ENCODE peak calls at places on chromosomes 16 and 17, in nine cellular contexts. One of them, this sample, is unnamed.
A peak's percentile ranks its signal among the peaks of the same experiment; 100 is the strongest.

GRCh38 chr16:77434022-77434364 is 841 bp downstream of the ADAMTS18 start:
- DNase-seq in trophoblast cell: no peak
- DNase-seq in astrocyte: no peak
- DNase-seq in thoracic aorta: no peak
- DNase-seq in stomach: no peak
- DNase-seq in effector memory CD4-positive, alpha-beta T cell: no peak
- DNase-seq in CD8-positive, alpha-beta T cell: no peak
- DNase-seq in body of pancreas: no peak
- DNase-seq in CD4-positive, alpha-beta memory T cell: no peak
- DNase-seq in this sample: no peak

GRCh38 chr17:65228734-65229390 is 91.7 kb downstream of the RGS9 start:
- DNase-seq in CD8-positive, alpha-beta T cell: peak; percentile 33
- DNase-seq in astrocyte: peak; percentile 91
- DNase-seq in thoracic aorta: no peak
- DNase-seq in body of pancreas: no peak
- DNase-seq in effector memory CD4-positive, alpha-beta T cell: peak; percentile 8
- DNase-seq in stomach: no peak
- DNase-seq in CD4-positive, alpha-beta memory T cell: peak; percentile 47
- DNase-seq in trophoblast cell: no peak
- DNase-seq in this sample: peak; percentile 14

GRCh38 chr16:15879255-15879804 is 9.1 kb downstream of the CEP20 start:
- DNase-seq in CD4-positive, alpha-beta memory T cell: no peak
- DNase-seq in effector memory CD4-positive, alpha-beta T cell: no peak
- DNase-seq in trophoblast cell: no peak
- DNase-seq in astrocyte: peak; percentile 87
- DNase-seq in thoracic aorta: no peak
- DNase-seq in CD8-positive, alpha-beta T cell: no peak
- DNase-seq in stomach: no peak
- DNase-seq in body of pancreas: no peak
- DNase-seq in this sample: no peak

GRCh38 chr17:48545022-48545376 is at the start of gene HOXB2:
- DNase-seq in astrocyte: no peak
- DNase-seq in stomach: no peak
- DNase-seq in CD4-positive, alpha-beta memory T cell: no peak
- DNase-seq in trophoblast cell: no peak
- DNase-seq in effector memory CD4-positive, alpha-beta T cell: no peak
- DNase-seq in body of pancreas: no peak
- DNase-seq in CD8-positive, alpha-beta T cell: no peak
- DNase-seq in thoracic aorta: no peak
- DNase-seq in this sample: no peak

GRCh38 chr17:4332296-4332970 is 34.0 kb downstream of the UBE2G1 start:
- DNase-seq in body of pancreas: no peak
- DNase-seq in stomach: no peak
- DNase-seq in trophoblast cell: peak; percentile 39
- DNase-seq in thoracic aorta: no peak
- DNase-seq in astrocyte: no peak
- DNase-seq in CD4-positive, alpha-beta memory T cell: no peak
- DNase-seq in effector memory CD4-positive, alpha-beta T cell: no peak
- DNase-seq in CD8-positive, alpha-beta T cell: no peak
- DNase-seq in this sample: no peak

GRCh38 chr17:59752446-59752845 is 45.0 kb downstream of the VMP1 start:
- DNase-seq in effector memory CD4-positive, alpha-beta T cell: no peak
- DNase-seq in trophoblast cell: no peak
- DNase-seq in astrocyte: no peak
- DNase-seq in thoracic aorta: no peak
- DNase-seq in stomach: no peak
- DNase-seq in body of pancreas: no peak
- DNase-seq in CD4-positive, alpha-beta memory T cell: no peak
- DNase-seq in CD8-positive, alpha-beta T cell: no peak
- DNase-seq in this sample: no peak

GRCh38 chr16:74999208-74999682 is 421 bp downstream of the ZNRF1 start:
- DNase-seq in stomach: no peak
- DNase-seq in thoracic aorta: no peak
- DNase-seq in CD4-positive, alpha-beta memory T cell: no peak
- DNase-seq in body of pancreas: peak; percentile 41
- DNase-seq in effector memory CD4-positive, alpha-beta T cell: peak; percentile 20
- DNase-seq in astrocyte: no peak
- DNase-seq in trophoblast cell: no peak
- DNase-seq in CD8-positive, alpha-beta T cell: no peak
- DNase-seq in this sample: peak; percentile 39

GRCh38 chr17:36907407-36907806 is 29.9 kb upstream of the LHX1 start:
- DNase-seq in CD8-positive, alpha-beta T cell: no peak
- DNase-seq in thoracic aorta: no peak
- DNase-seq in trophoblast cell: no peak
- DNase-seq in stomach: no peak
- DNase-seq in body of pancreas: no peak
- DNase-seq in CD4-positive, alpha-beta memory T cell: no peak
- DNase-seq in effector memory CD4-positive, alpha-beta T cell: no peak
- DNase-seq in astrocyte: no peak
- DNase-seq in this sample: no peak

GRCh38 chr17:81858967-81859905 is 1.1 kb downstream of the P4HB start:
- DNase-seq in CD8-positive, alpha-beta T cell: peak; percentile 15
- DNase-seq in CD4-positive, alpha-beta memory T cell: no peak
- DNase-seq in trophoblast cell: no peak
- DNase-seq in astrocyte: no peak
- DNase-seq in stomach: no peak
- DNase-seq in body of pancreas: no peak
- DNase-seq in effector memory CD4-positive, alpha-beta T cell: no peak
- DNase-seq in thoracic aorta: no peak
- DNase-seq in this sample: no peak

GRCh38 chr16:1080801-1081733 is 8.5 kb downstream of the SSTR5 start:
- DNase-seq in trophoblast cell: no peak
- DNase-seq in stomach: no peak
- DNase-seq in astrocyte: no peak
- DNase-seq in effector memory CD4-positive, alpha-beta T cell: no peak
- DNase-seq in CD8-positive, alpha-beta T cell: no peak
- DNase-seq in CD4-positive, alpha-beta memory T cell: no peak
- DNase-seq in body of pancreas: no peak
- DNase-seq in thoracic aorta: no peak
- DNase-seq in this sample: no peak

GRCh38 chr16:1082952-1083675 is 10.6 kb downstream of the SSTR5 start:
- DNase-seq in stomach: no peak
- DNase-seq in body of pancreas: no peak
- DNase-seq in astrocyte: no peak
- DNase-seq in trophoblast cell: no peak
- DNase-seq in CD8-positive, alpha-beta T cell: no peak
- DNase-seq in CD4-positive, alpha-beta memory T cell: no peak
- DNase-seq in effector memory CD4-positive, alpha-beta T cell: no peak
- DNase-seq in thoracic aorta: no peak
- DNase-seq in this sample: no peak

GRCh38 chr16:1079786-1080525 is 7.4 kb downstream of the SSTR5 start:
- DNase-seq in effector memory CD4-positive, alpha-beta T cell: no peak
- DNase-seq in CD4-positive, alpha-beta memory T cell: no peak
- DNase-seq in stomach: no peak
- DNase-seq in astrocyte: no peak
- DNase-seq in CD8-positive, alpha-beta T cell: no peak
- DNase-seq in thoracic aorta: no peak
- DNase-seq in trophoblast cell: no peak
- DNase-seq in body of pancreas: no peak
- DNase-seq in this sample: no peak

GRCh38 chr16:1082266-1082951 is 9.9 kb downstream of the SSTR5 start:
- DNase-seq in body of pancreas: no peak
- DNase-seq in trophoblast cell: no peak
- DNase-seq in stomach: no peak
- DNase-seq in effector memory CD4-positive, alpha-beta T cell: no peak
- DNase-seq in astrocyte: peak; percentile 23
- DNase-seq in CD8-positive, alpha-beta T cell: no peak
- DNase-seq in CD4-positive, alpha-beta memory T cell: no peak
- DNase-seq in thoracic aorta: no peak
- DNase-seq in this sample: no peak

GRCh38 chr16:1081734-1082265 is 9.3 kb downstream of the SSTR5 start:
- DNase-seq in effector memory CD4-positive, alpha-beta T cell: no peak
- DNase-seq in thoracic aorta: no peak
- DNase-seq in body of pancreas: no peak
- DNase-seq in CD4-positive, alpha-beta memory T cell: no peak
- DNase-seq in trophoblast cell: no peak
- DNase-seq in CD8-positive, alpha-beta T cell: no peak
- DNase-seq in astrocyte: no peak
- DNase-seq in stomach: no peak
- DNase-seq in this sample: no peak
- H3K4me1 ChIP-seq in effector memory CD4-positive, alpha-beta T cell: no peaks in the 10 kb centered on the region
- H3K4me1 ChIP-seq in thoracic aorta: peaks cover 40% of the 10 kb centered on the region
- H3K4me1 ChIP-seq in body of pancreas: peaks cover 30% of the 10 kb centered on the region
- H3K4me1 ChIP-seq in CD4-positive, alpha-beta memory T cell: no peaks in the 10 kb centered on the region
- H3K4me1 ChIP-seq in trophoblast cell: no peaks in the 10 kb centered on the region
- H3K4me1 ChIP-seq in CD8-positive, alpha-beta T cell: no peaks in the 10 kb centered on the region
- H3K4me1 ChIP-seq in astrocyte: peaks cover 7% of the 10 kb centered on the region
- H3K4me1 ChIP-seq in stomach: peaks cover 23% of the 10 kb centered on the region
- H3K4me1 ChIP-seq in this sample: no peaks in the 10 kb centered on the region

DNA sequence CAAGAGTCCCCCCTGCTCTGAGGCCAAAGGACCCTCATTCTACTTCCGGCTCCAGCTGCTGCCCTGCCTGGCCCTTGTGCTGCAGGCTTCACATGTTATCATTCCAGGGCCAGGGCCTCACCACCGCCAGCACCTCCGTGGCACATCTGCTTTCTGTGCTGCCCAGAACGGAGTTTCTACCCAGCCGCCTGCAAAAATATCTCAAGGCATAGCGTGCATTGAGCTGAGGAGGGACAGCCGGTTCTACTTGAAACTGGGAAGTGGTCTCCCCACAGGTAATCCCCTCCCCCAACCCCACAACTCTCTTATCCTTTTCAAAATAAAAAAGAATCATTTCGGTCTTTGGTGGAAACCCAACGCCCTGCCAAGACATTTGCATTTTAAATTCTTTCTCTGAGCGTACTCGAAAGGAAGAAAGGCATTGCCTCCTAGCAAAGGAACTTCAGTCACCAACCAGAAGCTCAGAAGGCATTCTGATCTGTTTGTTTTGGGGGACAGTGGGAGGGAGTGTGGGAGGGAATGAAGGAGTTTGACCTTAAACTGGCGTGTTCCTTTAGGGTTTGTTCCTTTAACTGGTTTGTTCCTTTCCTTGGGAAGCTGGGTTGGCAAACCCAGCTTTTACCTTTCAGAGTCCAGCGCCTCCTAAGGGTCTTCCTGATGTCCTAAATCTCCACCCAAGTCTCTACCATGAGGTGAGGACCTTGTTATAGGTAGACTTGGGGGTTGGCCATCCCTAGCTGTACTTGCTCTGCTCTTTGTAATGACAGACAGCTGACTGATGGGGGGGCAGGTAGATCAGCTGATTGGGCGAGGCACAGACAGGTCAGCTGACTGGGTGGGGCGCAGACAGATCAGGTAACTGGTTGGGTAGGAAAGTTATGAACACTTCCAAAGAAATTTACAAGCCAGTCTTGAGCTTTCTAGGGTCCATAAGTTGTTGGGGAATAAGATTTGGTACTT is 33.4 kb upstream of the PIK3R6 start:
- DNase-seq in astrocyte: no peak
- DNase-seq in stomach: peak; percentile 17
- DNase-seq in trophoblast cell: no peak
- DNase-seq in body of pancreas: no peak
- DNase-seq in thoracic aorta: no peak
- DNase-seq in CD8-positive, alpha-beta T cell: peak; percentile 51
- DNase-seq in effector memory CD4-positive, alpha-beta T cell: no peak
- DNase-seq in CD4-positive, alpha-beta memory T cell: no peak
- DNase-seq in this sample: no peak
- H3K4me1 ChIP-seq in astrocyte: no peaks in the 10 kb centered on the region
- H3K4me1 ChIP-seq in stomach: peaks cover 4% of the 10 kb centered on the region
- H3K4me1 ChIP-seq in trophoblast cell: no peaks in the 10 kb centered on the region
- H3K4me1 ChIP-seq in body of pancreas: no peaks in the 10 kb centered on the region
- H3K4me1 ChIP-seq in thoracic aorta: no peaks in the 10 kb centered on the region
- H3K4me1 ChIP-seq in CD8-positive, alpha-beta T cell: peaks cover 58% of the 10 kb centered on the region
- H3K4me1 ChIP-seq in effector memory CD4-positive, alpha-beta T cell: peaks cover 49% of the 10 kb centered on the region
- H3K4me1 ChIP-seq in CD4-positive, alpha-beta memory T cell: peaks cover 59% of the 10 kb centered on the region
- H3K4me1 ChIP-seq in this sample: no peaks in the 10 kb centered on the region

DNA sequence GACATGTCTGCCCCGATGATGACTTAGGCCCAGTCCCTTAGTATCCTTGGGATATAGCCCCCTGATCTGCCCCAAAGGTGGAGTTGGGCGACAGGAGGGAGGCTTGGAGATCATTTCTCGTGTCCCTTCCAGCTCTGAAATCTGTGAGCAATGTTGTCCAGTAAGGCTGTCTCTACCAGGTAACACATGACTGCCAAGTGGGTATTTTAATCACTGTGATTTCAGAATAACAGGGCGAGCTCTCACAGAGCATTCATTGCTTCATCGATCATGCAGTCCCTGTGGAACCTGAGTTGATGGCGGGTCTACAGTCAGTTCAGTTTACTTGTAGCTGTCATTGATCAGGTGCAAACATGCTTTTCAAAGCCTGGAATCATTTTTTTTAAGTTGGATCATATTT is 39.2 kb downstream of the KSR1 start:
- DNase-seq in astrocyte: no peak
- DNase-seq in effector memory CD4-positive, alpha-beta T cell: no peak
- DNase-seq in CD4-positive, alpha-beta memory T cell: no peak
- DNase-seq in thoracic aorta: no peak
- DNase-seq in stomach: no peak
- DNase-seq in body of pancreas: no peak
- DNase-seq in CD8-positive, alpha-beta T cell: no peak
- DNase-seq in trophoblast cell: no peak
- DNase-seq in this sample: peak; percentile 73
- H3K4me1 ChIP-seq in astrocyte: peaks cover 15% of the 10 kb centered on the region
- H3K4me1 ChIP-seq in effector memory CD4-positive, alpha-beta T cell: no peaks in the 10 kb centered on the region
- H3K4me1 ChIP-seq in CD4-positive, alpha-beta memory T cell: no peaks in the 10 kb centered on the region
- H3K4me1 ChIP-seq in thoracic aorta: peaks cover 4% of the 10 kb centered on the region
- H3K4me1 ChIP-seq in stomach: peaks cover 34% of the 10 kb centered on the region
- H3K4me1 ChIP-seq in body of pancreas: peaks cover 90% of the 10 kb centered on the region
- H3K4me1 ChIP-seq in CD8-positive, alpha-beta T cell: no peaks in the 10 kb centered on the region
- H3K4me1 ChIP-seq in trophoblast cell: peaks cover 20% of the 10 kb centered on the region
- H3K4me1 ChIP-seq in this sample: peaks cover 63% of the 10 kb centered on the region

DNA sequence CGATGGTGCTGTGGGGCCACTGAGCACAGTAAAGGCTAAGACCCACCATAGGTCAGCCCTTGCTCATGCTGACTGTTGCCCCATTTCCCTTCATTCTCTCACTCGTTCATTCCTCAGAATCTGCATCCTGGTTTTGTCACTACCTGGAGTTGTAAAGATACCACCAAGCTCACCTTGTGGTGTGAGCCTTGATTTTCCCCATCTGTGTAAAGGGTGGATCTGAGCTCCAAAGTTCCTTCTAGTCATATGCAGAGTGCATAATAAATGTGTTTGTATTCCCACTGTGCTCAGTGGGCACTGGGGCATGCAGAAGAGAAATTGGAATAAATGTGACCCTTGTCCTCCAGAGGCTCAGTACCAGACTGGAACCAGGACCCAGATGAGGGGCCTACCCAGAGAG is 35.2 kb upstream of the MEOX1 start:
- DNase-seq in effector memory CD4-positive, alpha-beta T cell: no peak
- DNase-seq in stomach: no peak
- DNase-seq in thoracic aorta: no peak
- DNase-seq in CD4-positive, alpha-beta memory T cell: no peak
- DNase-seq in trophoblast cell: no peak
- DNase-seq in CD8-positive, alpha-beta T cell: no peak
- DNase-seq in astrocyte: no peak
- DNase-seq in body of pancreas: no peak
- DNase-seq in this sample: no peak
- H3K4me1 ChIP-seq in effector memory CD4-positive, alpha-beta T cell: no peaks in the 10 kb centered on the region
- H3K4me1 ChIP-seq in stomach: no peaks in the 10 kb centered on the region
- H3K4me1 ChIP-seq in thoracic aorta: peaks cover 39% of the 10 kb centered on the region
- H3K4me1 ChIP-seq in CD4-positive, alpha-beta memory T cell: peaks cover 8% of the 10 kb centered on the region
- H3K4me1 ChIP-seq in trophoblast cell: no peaks in the 10 kb centered on the region
- H3K4me1 ChIP-seq in CD8-positive, alpha-beta T cell: peaks cover 6% of the 10 kb centered on the region
- H3K4me1 ChIP-seq in astrocyte: peaks cover 21% of the 10 kb centered on the region
- H3K4me1 ChIP-seq in body of pancreas: peaks cover 9% of the 10 kb centered on the region
- H3K4me1 ChIP-seq in this sample: peaks cover 6% of the 10 kb centered on the region

GRCh38 chr17:38562903-38563302 is 42.8 kb downstream of the SRCIN1 start:
- DNase-seq in astrocyte: no peak
- DNase-seq in effector memory CD4-positive, alpha-beta T cell: no peak
- DNase-seq in CD8-positive, alpha-beta T cell: no peak
- DNase-seq in stomach: no peak
- DNase-seq in CD4-positive, alpha-beta memory T cell: no peak
- DNase-seq in body of pancreas: no peak
- DNase-seq in thoracic aorta: no peak
- DNase-seq in trophoblast cell: no peak
- DNase-seq in this sample: no peak
- H3K4me1 ChIP-seq in astrocyte: peaks cover 9% of the 10 kb centered on the region
- H3K4me1 ChIP-seq in effector memory CD4-positive, alpha-beta T cell: peaks cover 53% of the 10 kb centered on the region
- H3K4me1 ChIP-seq in CD8-positive, alpha-beta T cell: peaks cover 46% of the 10 kb centered on the region
- H3K4me1 ChIP-seq in stomach: peaks cover 26% of the 10 kb centered on the region
- H3K4me1 ChIP-seq in CD4-positive, alpha-beta memory T cell: peaks cover 38% of the 10 kb centered on the region
- H3K4me1 ChIP-seq in body of pancreas: peaks cover 32% of the 10 kb centered on the region
- H3K4me1 ChIP-seq in thoracic aorta: peaks cover 13% of the 10 kb centered on the region
- H3K4me1 ChIP-seq in trophoblast cell: peaks cover 7% of the 10 kb centered on the region
- H3K4me1 ChIP-seq in this sample: peaks cover 22% of the 10 kb centered on the region